ENCODE peak calls at places on chromosomes 2 and 18, in seven cellular contexts. X, H, V, P, L, Q and A are unnamed samples.

GRCh38 chr2:174846218-174846617 is 81.9 kb upstream of the CHRNA1 start:
- DNase-seq in X (peak), H (no peak), V (no peak), P (no peak), L (no peak), Q (no peak), A (no peak)

GRCh38 chr2:232439758-232440135 is 16.2 kb upstream of the ALPI start:
- DNase-seq in X (no peak), H (no peak), V (no peak), P (no peak), L (no peak), Q (no peak), A (no peak)

GRCh38 chr2:29443627-29444026 is 328.4 kb downstream of the CLIP4 start:
- DNase-seq in X (no peak), H (no peak), V (no peak), P (no peak), L (peak), Q (no peak), A (no peak)

GRCh38 chr2:158600155-158600802 is 143.5 kb downstream of the PKP4 start:
- DNase-seq in X (peak), H (no peak), V (no peak), P (peak), L (peak), Q (no peak), A (peak)

GRCh38 chr2:160562730-160563129 is 69.1 kb upstream of the RBMS1 start:
- DNase-seq in X (no peak), H (no peak), V (no peak), P (no peak), L (no peak), Q (no peak), A (no peak)

GRCh38 chr2:194545978-194546377 is 1111.0 kb upstream of the SLC39A10 start:
- DNase-seq in X (no peak), H (peak), V (peak), P (peak), L (no peak), Q (no peak), A (no peak)

GRCh38 chr2:88626171-88627054 is 851 bp downstream of the EIF2AK3 start:
- DNase-seq in X (no peak), H (peak), V (no peak), P (no peak), L (peak), Q (no peak), A (peak)

GRCh38 chr2:109470121-109470921 is 143.4 kb downstream of the SEPTIN10 start:
- DNase-seq in X (peak), H (peak), V (peak), P (peak), L (no peak), Q (no peak), A (peak)

GRCh38 chr2:225920621-225921020 is 521.1 kb downstream of the NYAP2 start:
- DNase-seq in X (peak), H (no peak), V (no peak), P (no peak), L (no peak), Q (no peak), A (no peak)

GRCh38 chr18:78138993-78139496 is 840.6 kb upstream of the SALL3 start:
- DNase-seq in X (no peak), H (no peak), V (no peak), P (no peak), L (no peak), Q (no peak), A (no peak)

GRCh38 chr2:8679567-8679826 is 2.4 kb upstream of the ID2 start:
- DNase-seq in X (no peak), H (no peak), V (no peak), P (no peak), L (no peak), Q (no peak), A (no peak)

GRCh38 chr2:240246173-240246820 is 105.8 kb upstream of the OTOS start:
- DNase-seq in X (no peak), H (no peak), V (no peak), P (no peak), L (no peak), Q (no peak), A (no peak)

GRCh38 chr2:187075106-187076070 is 226.4 kb upstream of the ZSWIM2 start:
- DNase-seq in X (no peak), H (no peak), V (no peak), P (no peak), L (no peak), Q (no peak), A (peak)

GRCh38 chr2:67379048-67379447 is 18.1 kb upstream of the ETAA1 start:
- DNase-seq in X (no peak), H (no peak), V (no peak), P (no peak), L (no peak), Q (no peak), A (no peak)

GRCh38 chr18:29154196-29154757 is 977.3 kb upstream of the CDH2 start:
- DNase-seq in X (peak), H (no peak), V (no peak), P (peak), L (no peak), Q (no peak), A (no peak)

GRCh38 chr2:12839339-12839738 is 122.6 kb downstream of the TRIB2 start:
- DNase-seq in X (no peak), H (no peak), V (no peak), P (no peak), L (no peak), Q (no peak), A (no peak)

GRCh38 chr2:109174214-109174613 is 45.2 kb downstream of the SH3RF3 start:
- DNase-seq in X (no peak), H (no peak), V (no peak), P (no peak), L (no peak), Q (no peak), A (no peak)

GRCh38 chr2:1653956-1654695 is 90.2 kb downstream of the PXDN start:
- DNase-seq in X (peak), H (no peak), V (no peak), P (peak), L (no peak), Q (no peak), A (no peak)

GRCh38 chr2:232372231-232373208 is 6.0 kb upstream of the ALPP start:
- DNase-seq in X (peak), H (no peak), V (no peak), P (peak), L (no peak), Q (peak), A (no peak)

GRCh38 chr2:241007880-241008710 is 9.7 kb downstream of the SNED1 start:
- DNase-seq in X (no peak), H (no peak), V (no peak), P (no peak), L (no peak), Q (no peak), A (no peak)

GRCh38 chr2:152437276-152437879 is 102.4 kb downstream of the FMNL2 start:
- DNase-seq in X (no peak), H (no peak), V (no peak), P (no peak), L (no peak), Q (no peak), A (no peak)

GRCh38 chr2:235763816-235764215 is 270.0 kb downstream of the AGAP1 start:
- DNase-seq in X (no peak), H (no peak), V (no peak), P (no peak), L (no peak), Q (no peak), A (no peak)

GRCh38 chr2:235769046-235769445 is 275.2 kb downstream of the AGAP1 start:
- DNase-seq in X (no peak), H (no peak), V (no peak), P (no peak), L (no peak), Q (no peak), A (no peak)

GRCh38 chr2:235768606-235769005 is 274.8 kb downstream of the AGAP1 start:
- DNase-seq in X (no peak), H (no peak), V (no peak), P (no peak), L (no peak), Q (no peak), A (no peak)

GRCh38 chr2:235765181-235765820 is 271.5 kb downstream of the AGAP1 start:
- DNase-seq in X (peak), H (no peak), V (peak), P (peak), L (no peak), Q (peak), A (no peak)

GRCh38 chr2:235766206-235766794 is 272.5 kb downstream of the AGAP1 start:
- DNase-seq in X (peak), H (peak), V (peak), P (peak), L (peak), Q (no peak), A (peak)
- TF ChIP-seq CTCF in X (peak), H (peak), V (peak), P (peak), L (peak), Q (peak), A (peak)

GRCh38 chr2:140027320-140027719 is 1247.1 kb upstream of the NXPH2 start:
- DNase-seq in X (no peak), H (no peak), V (no peak), P (no peak), L (no peak), Q (no peak), A (no peak)

DNA sequence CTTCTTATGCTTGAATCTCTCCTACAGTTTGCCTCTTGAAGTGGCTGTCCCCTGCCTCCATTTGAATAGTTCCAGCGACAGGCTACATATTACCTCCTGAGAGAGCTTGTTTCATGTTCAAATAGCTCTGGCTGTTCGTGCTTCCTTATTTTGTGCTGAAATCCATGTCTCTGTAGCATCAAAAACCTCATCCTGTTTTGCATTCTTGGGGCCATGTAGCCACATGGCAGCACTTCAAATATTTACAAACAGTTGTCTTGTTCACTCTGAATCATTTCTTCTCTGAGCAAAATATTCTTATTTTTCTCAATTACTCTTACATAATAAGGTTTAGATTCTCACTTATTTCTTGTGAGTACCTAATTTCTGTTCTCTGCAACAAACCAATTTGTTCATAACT is 1243.1 kb upstream of the NXPH2 start:
- DNase-seq in X (no peak), H (no peak), V (no peak), P (no peak), L (no peak), Q (no peak), A (no peak)
- TF ChIP-seq CTCF in X (no peak), H (no peak), V (no peak), P (no peak), L (no peak), Q (no peak), A (no peak)

DNA sequence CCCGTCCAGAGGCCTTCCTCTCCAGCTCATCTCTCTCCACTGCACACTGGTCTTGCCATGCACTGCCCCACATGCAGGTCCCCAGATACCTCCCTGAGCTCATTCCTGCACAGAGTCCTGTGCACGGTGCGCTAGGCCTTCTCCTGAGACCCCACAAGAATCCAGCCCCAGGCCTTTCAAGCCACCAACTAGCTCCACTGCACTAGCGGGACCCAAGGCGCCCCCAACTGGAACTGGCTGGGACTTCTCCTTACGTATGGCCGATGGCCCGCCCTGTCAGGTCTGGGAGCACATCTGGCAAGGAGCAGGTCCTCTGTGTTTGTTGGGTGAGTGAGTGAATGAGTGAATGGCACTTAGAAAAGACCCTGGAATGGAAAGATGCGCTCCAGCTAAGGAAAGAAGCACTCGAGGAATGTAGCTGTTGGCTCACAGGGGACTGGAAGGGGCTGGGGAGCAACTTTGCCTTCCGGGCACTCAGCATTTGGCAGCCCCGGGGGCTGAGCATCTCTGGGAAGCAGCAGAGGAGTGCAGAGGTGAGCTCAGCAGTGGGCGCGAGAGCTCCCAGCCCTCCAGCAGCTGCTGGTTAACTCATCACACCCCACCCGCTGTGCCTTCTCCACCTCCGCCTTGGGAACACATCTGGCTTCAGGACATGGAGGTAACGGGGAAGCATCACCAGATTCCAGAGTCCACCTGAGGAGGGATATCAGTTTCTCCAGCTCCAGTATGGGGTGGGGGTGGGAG is 223.1 kb downstream of the GLI2 start:
- DNase-seq in X (peak), H (peak), V (no peak), P (no peak), L (no peak), Q (no peak), A (no peak)
- TF ChIP-seq CTCF in X (peak), H (peak), V (peak), P (peak), L (no peak), Q (no peak), A (no peak)

GRCh38 chr18:67705748-67706147 is 189.2 kb upstream of the DSEL start:
- DNase-seq in X (peak), H (no peak), V (no peak), P (peak), L (no peak), Q (no peak), A (no peak)

GRCh38 chr18:67715567-67715966 is 199.0 kb upstream of the DSEL start:
- DNase-seq in X (no peak), H (no peak), V (no peak), P (no peak), L (no peak), Q (no peak), A (no peak)

GRCh38 chr18:67710639-67711038 is 194.1 kb upstream of the DSEL start:
- DNase-seq in X (no peak), H (no peak), V (no peak), P (no peak), L (no peak), Q (no peak), A (peak)
- TF ChIP-seq CTCF in X (peak), H (peak), V (no peak), P (no peak), L (peak), Q (no peak), A (peak)